ENCODE peak calls at places on chromosome 21, in five cellular contexts. N, M, K, E and Q are unnamed samples.

GRCh38 chr21:36584980-36585940 is 105.3 kb upstream of the CLDN14 start:
- DNase-seq in N (no peak), M (no peak), K (no peak), E (no peak), Q (no peak)

GRCh38 chr21:41167348-41168342 is at the start of gene BACE2:
- DNase-seq in N (peak), M (peak), K (peak), E (peak), Q (peak)

GRCh38 chr21:46150491-46151121 is 4.8 kb downstream of the FTCD start:
- DNase-seq in N (peak), M (peak), K (peak), E (peak), Q (peak)

GRCh38 chr21:43611598-43612369 is 47.5 kb downstream of the HSF2BP start:
- DNase-seq in N (peak), M (peak), K (peak), E (peak), Q (peak)

GRCh38 chr21:32562426-32562825 is 22.9 kb downstream of the TCP10L start:
- DNase-seq in N (no peak), M (peak), K (no peak), E (peak), Q (peak)

GRCh38 chr21:25887646-25888321 is 153.0 kb downstream of the GABPA start:
- DNase-seq in N (no peak), M (no peak), K (no peak), E (no peak), Q (no peak)

GRCh38 chr21:22314963-22315362 is 1316.8 kb downstream of the NCAM2 start:
- DNase-seq in N (no peak), M (no peak), K (no peak), E (no peak), Q (no peak)

GRCh38 chr21:39686636-39687035 is 58.3 kb upstream of the IGSF5 start:
- DNase-seq in N (no peak), M (no peak), K (no peak), E (no peak), Q (peak)

GRCh38 chr21:29232601-29233541 is 65.9 kb upstream of the BACH1 start:
- DNase-seq in N (no peak), M (no peak), K (no peak), E (no peak), Q (no peak)

GRCh38 chr21:28230559-28230958 is 762.1 kb downstream of the LTN1 start:
- DNase-seq in N (no peak), M (no peak), K (no peak), E (no peak), Q (no peak)

GRCh38 chr21:46318464-46318845 is 5.2 kb downstream of the C21orf58 start:
- DNase-seq in N (no peak), M (no peak), K (no peak), E (no peak), Q (no peak)

GRCh38 chr21:35284199-35284598 is 235.1 kb upstream of the RUNX1 start:
- DNase-seq in N (no peak), M (peak), K (no peak), E (peak), Q (no peak)

GRCh38 chr21:39976805-39977204 is 109.6 kb downstream of the PCP4 start:
- DNase-seq in N (no peak), M (no peak), K (no peak), E (no peak), Q (no peak)

GRCh38 chr21:43318368-43318767 is 108.6 kb downstream of the SIK1 start:
- DNase-seq in N (peak), M (no peak), K (no peak), E (no peak), Q (no peak)

GRCh38 chr21:29403291-29403690 is 104.6 kb downstream of the BACH1 start:
- DNase-seq in N (no peak), M (no peak), K (no peak), E (no peak), Q (no peak)

GRCh38 chr21:28828981-28829380 is 163.7 kb downstream of the LTN1 start:
- DNase-seq in N (no peak), M (no peak), K (no peak), E (no peak), Q (no peak)

GRCh38 chr21:44051462-44051941 is 39.4 kb downstream of the TRAPPC10 start:
- DNase-seq in N (peak), M (no peak), K (peak), E (peak), Q (no peak)

GRCh38 chr21:43345746-43346409 is 81.1 kb downstream of the SIK1 start:
- DNase-seq in N (no peak), M (no peak), K (no peak), E (no peak), Q (no peak)

GRCh38 chr21:37849703-37850102 is 66.6 kb downstream of the KCNJ6 start:
- DNase-seq in N (no peak), M (no peak), K (no peak), E (no peak), Q (no peak)

GRCh38 chr21:36145259-36145658 is 10.4 kb downstream of the CBR3 start:
- DNase-seq in N (no peak), M (no peak), K (no peak), E (no peak), Q (no peak)

GRCh38 chr21:43942621-43943020 is 69.5 kb upstream of the TRAPPC10 start:
- DNase-seq in N (peak), M (no peak), K (no peak), E (no peak), Q (no peak)

GRCh38 chr21:22044431-22044830 is 1046.2 kb downstream of the NCAM2 start:
- DNase-seq in N (no peak), M (no peak), K (no peak), E (no peak), Q (no peak)

GRCh38 chr21:39109596-39110210 is 73.5 kb downstream of the PSMG1 start:
- DNase-seq in N (no peak), M (no peak), K (no peak), E (no peak), Q (no peak)

GRCh38 chr21:36709030-36709867 is 10.3 kb downstream of the SIM2 start:
- DNase-seq in N (no peak), M (no peak), K (peak), E (no peak), Q (peak)

GRCh38 chr21:42652527-42653491 is 612 bp upstream of the PDE9A start:
- DNase-seq in N (peak), M (peak), K (peak), E (peak), Q (peak)

GRCh38 chr21:37339527-37339889 is 27.1 kb upstream of the DYRK1A start:
- DNase-seq in N (no peak), M (no peak), K (no peak), E (no peak), Q (no peak)

GRCh38 chr21:29372063-29372802 is 73.5 kb downstream of the BACH1 start:
- DNase-seq in N (no peak), M (peak), K (peak), E (peak), Q (peak)

GRCh38 chr21:25369524-25370300 is 237.6 kb downstream of the MRPL39 start:
- DNase-seq in N (no peak), M (no peak), K (no peak), E (no peak), Q (no peak)

GRCh38 chr21:24014381-24014780 is 1592.9 kb downstream of the MRPL39 start:
- DNase-seq in N (no peak), M (no peak), K (no peak), E (no peak), Q (no peak)
- TF ChIP-seq CTCF in N (peak), M (no peak), K (no peak), E (no peak), Q (peak)

GRCh38 chr21:45149021-45149420 is 74.6 kb downstream of the ADARB1 start:
- DNase-seq in N (no peak), M (no peak), K (no peak), E (no peak), Q (no peak)
- TF ChIP-seq CTCF in N (no peak), M (no peak), K (no peak), E (no peak), Q (no peak)

GRCh38 chr21:16571594-16571993 is 841.8 kb downstream of the USP25 start:
- DNase-seq in N (no peak), M (no peak), K (no peak), E (no peak), Q (no peak)

GRCh38 chr21:16569679-16570078 is 839.9 kb downstream of the USP25 start:
- DNase-seq in N (no peak), M (no peak), K (no peak), E (no peak), Q (no peak)

GRCh38 chr21:16572032-16572431 is 842.2 kb downstream of the USP25 start:
- DNase-seq in N (no peak), M (no peak), K (no peak), E (no peak), Q (no peak)

GRCh38 chr21:16570196-16570595 is 840.4 kb downstream of the USP25 start:
- DNase-seq in N (no peak), M (no peak), K (no peak), E (no peak), Q (no peak)

GRCh38 chr21:16570856-16571255 is 841.1 kb downstream of the USP25 start:
- DNase-seq in N (no peak), M (no peak), K (no peak), E (no peak), Q (no peak)
- TF ChIP-seq CTCF in N (no peak), M (no peak), K (no peak), E (no peak), Q (no peak)

GRCh38 chr21:30962013-30962412 is 76.3 kb downstream of the KRTAP19-8 start:
- DNase-seq in N (no peak), M (no peak), K (no peak), E (no peak), Q (peak)
- TF ChIP-seq CTCF in N (peak), M (no peak), K (no peak), E (no peak), Q (peak)